ENCODE peak calls at places on chromosomes 16 and 17, in seven cellular contexts. One of them, this sample, is unnamed.

GRCh38 chr17:73030501-73030911 is 62.0 kb downstream of the SLC39A11 start:
- DNase-seq in astrocyte: no peak
- DNase-seq in body of pancreas: peak
- DNase-seq in mucosa of descending colon: no peak
- DNase-seq in fibroblast of pulmonary artery: peak
- DNase-seq in cardiac fibroblast: no peak
- DNase-seq in left ventricle myocardium inferior: no peak
- DNase-seq in this sample: no peak

GRCh38 chr17:56891751-56892150 is 22.1 kb downstream of the TRIM25 start:
- DNase-seq in astrocyte: no peak
- DNase-seq in body of pancreas: peak
- DNase-seq in mucosa of descending colon: no peak
- DNase-seq in fibroblast of pulmonary artery: no peak
- DNase-seq in cardiac fibroblast: peak
- DNase-seq in left ventricle myocardium inferior: peak
- DNase-seq in this sample: no peak

GRCh38 chr17:43756176-43756575 is 2.4 kb downstream of the SOST start:
- DNase-seq in astrocyte: no peak
- DNase-seq in body of pancreas: no peak
- DNase-seq in mucosa of descending colon: no peak
- DNase-seq in fibroblast of pulmonary artery: no peak
- DNase-seq in cardiac fibroblast: no peak
- DNase-seq in left ventricle myocardium inferior: no peak
- DNase-seq in this sample: no peak

GRCh38 chr17:21076242-21076641 is 33.4 kb upstream of the USP22 start:
- DNase-seq in astrocyte: no peak
- DNase-seq in body of pancreas: no peak
- DNase-seq in mucosa of descending colon: no peak
- DNase-seq in fibroblast of pulmonary artery: no peak
- DNase-seq in cardiac fibroblast: no peak
- DNase-seq in left ventricle myocardium inferior: no peak
- DNase-seq in this sample: no peak

GRCh38 chr16:11556214-11556819 is 30.4 kb downstream of the LITAF start:
- DNase-seq in astrocyte: no peak
- DNase-seq in body of pancreas: no peak
- DNase-seq in mucosa of descending colon: no peak
- DNase-seq in fibroblast of pulmonary artery: no peak
- DNase-seq in cardiac fibroblast: no peak
- DNase-seq in left ventricle myocardium inferior: no peak
- DNase-seq in this sample: no peak

GRCh38 chr17:15247891-15248529 is 17.1 kb downstream of the PMP22 start:
- DNase-seq in astrocyte: peak
- DNase-seq in body of pancreas: no peak
- DNase-seq in mucosa of descending colon: no peak
- DNase-seq in fibroblast of pulmonary artery: no peak
- DNase-seq in cardiac fibroblast: no peak
- DNase-seq in left ventricle myocardium inferior: no peak
- DNase-seq in this sample: no peak

GRCh38 chr16:70638814-70639792 is 7.3 kb upstream of the IL34 start:
- DNase-seq in astrocyte: peak
- DNase-seq in body of pancreas: no peak
- DNase-seq in mucosa of descending colon: no peak
- DNase-seq in fibroblast of pulmonary artery: peak
- DNase-seq in cardiac fibroblast: peak
- DNase-seq in left ventricle myocardium inferior: no peak
- DNase-seq in this sample: peak

GRCh38 chr16:56362057-56362655 is 63.2 kb downstream of the AMFR start:
- DNase-seq in astrocyte: no peak
- DNase-seq in body of pancreas: no peak
- DNase-seq in mucosa of descending colon: peak
- DNase-seq in fibroblast of pulmonary artery: no peak
- DNase-seq in cardiac fibroblast: no peak
- DNase-seq in left ventricle myocardium inferior: no peak
- DNase-seq in this sample: no peak

GRCh38 chr17:47276868-47277267 is 23.2 kb downstream of the ITGB3 start:
- DNase-seq in astrocyte: peak
- DNase-seq in body of pancreas: peak
- DNase-seq in mucosa of descending colon: no peak
- DNase-seq in fibroblast of pulmonary artery: peak
- DNase-seq in cardiac fibroblast: peak
- DNase-seq in left ventricle myocardium inferior: peak
- DNase-seq in this sample: peak

GRCh38 chr17:31008374-31009035 is 37.7 kb downstream of the RNF135 start:
- DNase-seq in astrocyte: peak
- DNase-seq in body of pancreas: peak
- DNase-seq in mucosa of descending colon: peak
- DNase-seq in fibroblast of pulmonary artery: peak
- DNase-seq in cardiac fibroblast: peak
- DNase-seq in left ventricle myocardium inferior: peak
- DNase-seq in this sample: peak
- H3K4me3 ChIP-seq in astrocyte: peak
- H3K4me3 ChIP-seq in body of pancreas: peak
- H3K4me3 ChIP-seq in mucosa of descending colon: peak
- H3K4me3 ChIP-seq in fibroblast of pulmonary artery: peak
- H3K4me3 ChIP-seq in cardiac fibroblast: peak
- H3K4me3 ChIP-seq in left ventricle myocardium inferior: peak
- H3K4me3 ChIP-seq in this sample: peak

GRCh38 chr17:83183951-83184506 is 104.6 kb downstream of the METRNL start:
- DNase-seq in astrocyte: no peak
- DNase-seq in body of pancreas: peak
- DNase-seq in mucosa of descending colon: peak
- DNase-seq in fibroblast of pulmonary artery: no peak
- DNase-seq in cardiac fibroblast: no peak
- DNase-seq in left ventricle myocardium inferior: no peak
- DNase-seq in this sample: no peak

GRCh38 chr17:83183150-83183820 is 103.9 kb downstream of the METRNL start:
- DNase-seq in astrocyte: no peak
- DNase-seq in body of pancreas: peak
- DNase-seq in mucosa of descending colon: peak
- DNase-seq in fibroblast of pulmonary artery: no peak
- DNase-seq in cardiac fibroblast: no peak
- DNase-seq in left ventricle myocardium inferior: no peak
- DNase-seq in this sample: peak

GRCh38 chr17:83181991-83182619 is 102.7 kb downstream of the METRNL start:
- DNase-seq in astrocyte: no peak
- DNase-seq in body of pancreas: no peak
- DNase-seq in mucosa of descending colon: peak
- DNase-seq in fibroblast of pulmonary artery: no peak
- DNase-seq in cardiac fibroblast: no peak
- DNase-seq in left ventricle myocardium inferior: no peak
- DNase-seq in this sample: no peak

GRCh38 chr17:83180996-83181481 is 101.6 kb downstream of the METRNL start:
- DNase-seq in astrocyte: no peak
- DNase-seq in body of pancreas: no peak
- DNase-seq in mucosa of descending colon: no peak
- DNase-seq in fibroblast of pulmonary artery: no peak
- DNase-seq in cardiac fibroblast: no peak
- DNase-seq in left ventricle myocardium inferior: no peak
- DNase-seq in this sample: no peak

DNA sequence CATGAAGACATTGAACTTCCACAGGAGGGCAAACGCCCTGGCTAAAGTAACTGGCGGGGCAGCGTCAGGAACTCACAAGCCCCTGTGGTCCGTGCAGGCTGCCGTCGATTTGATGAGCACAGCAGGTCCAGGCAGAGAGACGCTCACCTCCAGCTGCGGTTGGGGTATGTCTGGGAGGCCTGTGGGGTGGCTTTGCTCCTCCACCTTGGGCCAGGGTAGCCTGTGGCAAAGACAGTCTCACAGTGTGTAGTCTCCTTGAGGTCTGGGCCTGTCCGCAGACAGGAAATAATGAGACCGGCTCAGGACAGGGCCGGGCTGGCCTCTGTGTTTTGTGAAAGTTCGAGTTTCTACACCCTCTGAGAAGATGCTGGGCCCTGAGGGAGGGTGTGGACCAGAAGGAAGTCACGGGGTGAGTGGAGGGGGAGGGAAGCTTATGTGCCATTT is 103.2 kb downstream of the METRNL start:
- DNase-seq in astrocyte: no peak
- DNase-seq in body of pancreas: peak
- DNase-seq in mucosa of descending colon: peak
- DNase-seq in fibroblast of pulmonary artery: no peak
- DNase-seq in cardiac fibroblast: no peak
- DNase-seq in left ventricle myocardium inferior: no peak
- DNase-seq in this sample: no peak
- TF ChIP-seq CTCF in astrocyte: no peak
- TF ChIP-seq CTCF in body of pancreas: no peak
- TF ChIP-seq CTCF in mucosa of descending colon: no peak
- TF ChIP-seq CTCF in fibroblast of pulmonary artery: no peak
- TF ChIP-seq CTCF in cardiac fibroblast: no peak
- TF ChIP-seq CTCF in left ventricle myocardium inferior: no peak
- TF ChIP-seq CTCF in this sample: no peak

DNA sequence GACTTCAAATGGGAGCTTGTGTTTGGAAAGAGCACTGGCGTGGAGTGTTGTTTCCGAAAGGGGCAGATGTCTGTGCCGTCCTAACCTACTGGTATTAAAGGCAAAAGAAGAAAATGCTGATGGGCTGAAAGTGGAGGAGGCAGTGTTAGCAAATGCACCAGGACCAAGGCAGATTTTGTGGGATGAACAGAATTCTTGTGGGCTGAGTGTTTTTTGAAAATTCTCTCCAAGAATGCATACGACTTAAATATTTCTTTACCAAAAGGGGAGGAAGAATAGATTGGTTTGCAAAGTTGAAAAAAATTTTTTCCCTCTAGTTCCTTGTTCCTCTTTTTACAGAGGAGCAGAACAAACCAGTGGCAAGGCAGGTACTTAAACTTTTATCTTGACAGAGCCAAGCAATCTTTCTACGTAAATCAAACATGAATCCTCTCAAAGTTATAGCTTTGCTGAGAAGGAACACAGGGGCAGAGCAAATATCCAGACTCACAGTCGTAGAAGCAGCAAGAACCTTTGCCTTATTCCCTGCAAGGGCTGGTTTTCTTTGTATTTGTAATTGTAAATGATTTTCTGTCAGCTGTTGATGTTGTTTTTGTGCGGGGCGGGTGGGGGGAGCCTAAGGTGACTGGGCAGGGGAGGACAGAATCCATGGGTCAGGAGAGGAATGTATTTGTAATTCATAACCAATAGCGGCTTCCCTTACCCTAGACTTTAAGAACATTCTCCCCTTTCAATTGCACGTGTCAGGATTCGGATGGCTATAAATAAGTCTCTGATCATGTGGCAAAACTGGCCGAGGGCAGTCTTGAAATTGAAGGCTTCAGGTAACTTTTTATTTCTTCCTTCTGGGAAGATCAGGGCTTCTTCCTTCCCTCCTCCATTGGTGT is 16.6 kb downstream of the MARCHF10 start:
- DNase-seq in astrocyte: peak
- DNase-seq in body of pancreas: no peak
- DNase-seq in mucosa of descending colon: no peak
- DNase-seq in fibroblast of pulmonary artery: peak
- DNase-seq in cardiac fibroblast: peak
- DNase-seq in left ventricle myocardium inferior: no peak
- DNase-seq in this sample: peak
- H3K4me3 ChIP-seq in astrocyte: peak
- H3K4me3 ChIP-seq in body of pancreas: no peak
- H3K4me3 ChIP-seq in mucosa of descending colon: no peak
- H3K4me3 ChIP-seq in fibroblast of pulmonary artery: no peak
- H3K4me3 ChIP-seq in cardiac fibroblast: no peak
- H3K4me3 ChIP-seq in left ventricle myocardium inferior: no peak
- H3K4me3 ChIP-seq in this sample: peak

GRCh38 chr17:41678907-41679739 is 9.6 kb upstream of the EIF1 start:
- DNase-seq in astrocyte: peak
- DNase-seq in body of pancreas: no peak
- DNase-seq in mucosa of descending colon: no peak
- DNase-seq in fibroblast of pulmonary artery: peak
- DNase-seq in cardiac fibroblast: peak
- DNase-seq in left ventricle myocardium inferior: no peak
- DNase-seq in this sample: peak
- TF ChIP-seq CTCF in astrocyte: no peak
- TF ChIP-seq CTCF in body of pancreas: no peak
- TF ChIP-seq CTCF in mucosa of descending colon: no peak
- TF ChIP-seq CTCF in fibroblast of pulmonary artery: peak
- TF ChIP-seq CTCF in cardiac fibroblast: no peak
- TF ChIP-seq CTCF in left ventricle myocardium inferior: peak
- TF ChIP-seq CTCF in this sample: peak

DNA sequence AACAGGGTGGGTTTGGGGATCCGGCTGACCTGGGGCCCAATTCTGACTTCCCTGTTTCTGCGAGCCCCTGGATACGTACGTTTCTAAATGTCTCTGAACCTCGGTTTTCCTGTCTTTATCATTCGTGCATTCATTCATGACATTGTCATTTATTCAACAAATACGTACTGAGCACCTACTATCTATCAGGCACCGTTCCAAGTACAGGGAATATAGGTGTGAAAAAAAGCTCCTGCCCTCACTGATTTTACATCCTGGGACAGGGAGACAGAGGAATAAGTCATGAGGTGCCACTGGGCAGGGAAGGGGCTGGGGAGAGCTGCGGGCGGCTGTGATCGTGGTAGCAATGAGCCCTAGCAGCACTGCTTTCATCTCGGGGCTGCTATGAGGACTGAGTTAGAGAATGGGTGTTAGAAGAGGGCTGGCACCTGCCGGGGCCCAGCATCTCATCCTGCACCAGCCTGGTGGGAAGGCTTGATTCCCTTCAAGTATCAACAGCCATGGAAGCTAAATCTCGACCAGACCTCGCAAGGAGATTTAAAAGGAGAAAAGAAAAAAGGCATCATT is 88.3 kb upstream of the DNAH17 start:
- DNase-seq in astrocyte: no peak
- DNase-seq in body of pancreas: no peak
- DNase-seq in mucosa of descending colon: no peak
- DNase-seq in fibroblast of pulmonary artery: no peak
- DNase-seq in cardiac fibroblast: no peak
- DNase-seq in left ventricle myocardium inferior: no peak
- DNase-seq in this sample: no peak
- H3K4me3 ChIP-seq in astrocyte: no peak
- H3K4me3 ChIP-seq in body of pancreas: no peak
- H3K4me3 ChIP-seq in mucosa of descending colon: no peak
- H3K4me3 ChIP-seq in fibroblast of pulmonary artery: no peak
- H3K4me3 ChIP-seq in cardiac fibroblast: no peak
- H3K4me3 ChIP-seq in left ventricle myocardium inferior: no peak
- H3K4me3 ChIP-seq in this sample: no peak

GRCh38 chr16:2056077-2056476 is 8.3 kb downstream of the TSC2 start:
- DNase-seq in astrocyte: no peak
- DNase-seq in body of pancreas: no peak
- DNase-seq in mucosa of descending colon: no peak
- DNase-seq in fibroblast of pulmonary artery: peak
- DNase-seq in cardiac fibroblast: peak
- DNase-seq in left ventricle myocardium inferior: no peak
- DNase-seq in this sample: peak
- TF ChIP-seq CTCF in astrocyte: no peak
- TF ChIP-seq CTCF in body of pancreas: no peak
- TF ChIP-seq CTCF in mucosa of descending colon: no peak
- TF ChIP-seq CTCF in fibroblast of pulmonary artery: peak
- TF ChIP-seq CTCF in cardiac fibroblast: peak
- TF ChIP-seq CTCF in left ventricle myocardium inferior: peak
- TF ChIP-seq CTCF in this sample: peak

This sample was measured in fibroblast of villous mesenchyme.